ENCODE peak calls at places on chromosomes 4 and X, in nine cellular contexts. Z, I, H, M, S, N, V, C and O are unnamed samples.

GRCh38 chr4:61540944-61541343 is 340.8 kb downstream of the ADGRL3 start:
- DNase-seq in Z (no peak), M (peak), I (peak), N (no peak), V (no peak), C (no peak), H (no peak), S (no peak), O (no peak)

GRCh38 chr4:169869487-169869886 is 111.7 kb upstream of the HPF1 start:
- DNase-seq in S (no peak), M (no peak), Z (no peak), H (no peak), V (no peak), C (no peak), I (no peak), N (no peak), O (no peak)

GRCh38 chr4:168124008-168124641 is 31.8 kb downstream of the ANXA10 start:
- DNase-seq in I (no peak), M (no peak), S (no peak), C (no peak), Z (no peak), H (no peak), N (no peak), V (no peak), O (no peak)

GRCh38 chr4:141102367-141102766 is 30.9 kb downstream of the RNF150 start:
- DNase-seq in H (no peak), I (no peak), M (no peak), N (no peak), V (no peak), Z (no peak), S (no peak), C (no peak), O (no peak)

GRCh38 chrX:34563809-34564208 is 93.3 kb downstream of the TMEM47 start:
- DNase-seq in H (no peak), V (no peak), M (no peak), S (no peak), N (no peak), C (no peak), Z (no peak), I (no peak), O (no peak)

GRCh38 chrX:12138366-12139313 is at the start of gene FRMPD4:
- DNase-seq in H (no peak), Z (no peak), M (no peak), I (peak), N (no peak), C (no peak), V (no peak), S (no peak), O (no peak)

GRCh38 chrX:57227691-57228090 is 58.8 kb upstream of the FAAH2 start:
- DNase-seq in N (no peak), M (no peak), I (peak), C (no peak), H (peak), V (no peak), Z (no peak), S (no peak), O (no peak)

GRCh38 chrX:75784689-75785491 is at the start of gene MAGEE2:
- DNase-seq in N (no peak), S (no peak), H (no peak), M (no peak), V (no peak), Z (no peak), I (no peak), C (peak), O (no peak)

GRCh38 chrX:35006361-35006760 is 63.8 kb downstream of the FAM47B start:
- DNase-seq in S (no peak), H (no peak), C (no peak), I (no peak), M (no peak), N (no peak), V (no peak), Z (no peak), O (no peak)

GRCh38 chr4:123114084-123114914 is 191.9 kb upstream of the NUDT6 start:
- DNase-seq in V (no peak), S (no peak), I (no peak), H (no peak), M (peak), C (no peak), Z (no peak), N (no peak), O (no peak)

GRCh38 chrX:2498781-2499302 is 1.9 kb downstream of the DHRSX start:
- DNase-seq in M (no peak), H (peak), I (no peak), S (no peak), V (peak), C (no peak), N (peak), Z (peak), O (peak)

GRCh38 chrX:18166068-18166467 is 54.6 kb downstream of the BEND2 start:
- DNase-seq in N (no peak), Z (no peak), I (no peak), H (no peak), M (no peak), C (no peak), V (no peak), S (no peak), O (no peak)

GRCh38 chrX:150575415-150575814 is 7.0 kb downstream of the MTM1 start:
- DNase-seq in N (no peak), C (no peak), H (no peak), S (no peak), I (no peak), V (no peak), Z (no peak), M (no peak), O (peak)

GRCh38 chrX:72479324-72480274 is 93.0 kb downstream of the HDAC8 start:
- DNase-seq in C (no peak), H (no peak), N (no peak), M (no peak), S (no peak), Z (no peak), I (no peak), V (no peak), O (peak)

GRCh38 chrX:34849371-34849770 is 93.2 kb upstream of the FAM47B start:
- DNase-seq in V (no peak), Z (no peak), H (no peak), N (no peak), I (no peak), C (no peak), S (no peak), M (no peak), O (no peak)

GRCh38 chr4:98517444-98518021 is 140.9 kb downstream of the TSPAN5 start:
- DNase-seq in M (no peak), C (no peak), Z (no peak), S (no peak), N (no peak), I (no peak), V (no peak), H (no peak), O (no peak)

GRCh38 chrX:74613350-74614192 is 853 bp downstream of the RLIM start:
- DNase-seq in M (no peak), H (peak), C (no peak), Z (no peak), S (no peak), V (peak), N (no peak), I (peak), O (peak)

GRCh38 chr4:129344058-129344457 is 248.1 kb downstream of the C4orf33 start:
- DNase-seq in I (peak), N (no peak), V (peak), Z (no peak), S (no peak), M (no peak), C (no peak), H (peak), O (no peak)

GRCh38 chr4:101277661-101278060 is 69.7 kb downstream of the PPP3CA start:
- DNase-seq in C (no peak), V (no peak), M (no peak), I (no peak), Z (no peak), N (no peak), H (no peak), S (no peak), O (no peak)

GRCh38 chrX:12210196-12210815 is 72.0 kb downstream of the FRMPD4 start:
- DNase-seq in I (no peak), N (no peak), H (no peak), S (no peak), V (no peak), M (no peak), Z (no peak), C (peak), O (no peak)

GRCh38 chr4:54268151-54268550 is 39.1 kb downstream of the PDGFRA start:
- DNase-seq in Z (no peak), I (no peak), N (no peak), C (no peak), H (no peak), V (no peak), S (no peak), M (no peak), O (no peak)

GRCh38 chr4:102761902-102762301 is 1.1 kb upstream of the MANBA start:
- DNase-seq in H (no peak), N (no peak), M (no peak), V (no peak), S (no peak), Z (no peak), C (no peak), I (peak), O (no peak)

GRCh38 chrX:136623400-136623799 is 24.6 kb upstream of the CD40LG start:
- DNase-seq in I (no peak), H (no peak), N (no peak), V (no peak), C (no peak), M (no peak), S (no peak), Z (no peak), O (no peak)

DNA sequence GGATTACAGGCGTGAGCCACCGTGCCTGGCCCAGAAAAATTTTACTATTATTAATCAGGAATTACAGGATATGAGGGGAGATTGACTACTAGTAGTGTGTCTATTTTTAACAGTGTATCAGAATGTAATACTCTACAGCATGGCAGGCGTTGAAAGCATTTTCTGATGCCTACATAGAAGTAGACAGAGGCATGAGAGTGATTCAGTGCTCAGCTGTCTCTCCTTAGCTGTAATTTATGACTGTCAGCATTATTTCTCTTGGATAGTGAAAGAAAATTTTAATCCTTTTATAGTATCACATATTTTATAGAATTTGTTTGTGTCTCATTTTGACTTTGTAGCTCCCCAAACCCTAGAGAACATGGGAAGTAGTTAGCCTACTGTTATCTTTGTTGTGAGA is 20.7 kb downstream of the ARHGAP24 start:
- DNase-seq in V (peak), I (no peak), Z (no peak), C (no peak), N (no peak), M (no peak), S (no peak), H (no peak), O (no peak)
- H3K4me3 ChIP-seq in V (peak), I (no peak), Z (no peak), C (no peak), N (no peak), M (no peak), S (peak), H (no peak), O (no peak)

GRCh38 chr4:173731257-173731656 is 201.2 kb upstream of the HAND2 start:
- DNase-seq in H (no peak), C (no peak), V (no peak), Z (no peak), M (no peak), N (no peak), S (no peak), I (no peak), O (no peak)

GRCh38 chr4:173736840-173737239 is 206.8 kb upstream of the HAND2 start:
- DNase-seq in N (no peak), S (no peak), Z (no peak), C (no peak), I (no peak), H (no peak), M (no peak), V (no peak), O (no peak)

GRCh38 chr4:173735585-173735984 is 205.6 kb upstream of the HAND2 start:
- DNase-seq in N (no peak), M (no peak), V (no peak), H (no peak), C (no peak), I (no peak), S (peak), Z (no peak), O (no peak)

DNA sequence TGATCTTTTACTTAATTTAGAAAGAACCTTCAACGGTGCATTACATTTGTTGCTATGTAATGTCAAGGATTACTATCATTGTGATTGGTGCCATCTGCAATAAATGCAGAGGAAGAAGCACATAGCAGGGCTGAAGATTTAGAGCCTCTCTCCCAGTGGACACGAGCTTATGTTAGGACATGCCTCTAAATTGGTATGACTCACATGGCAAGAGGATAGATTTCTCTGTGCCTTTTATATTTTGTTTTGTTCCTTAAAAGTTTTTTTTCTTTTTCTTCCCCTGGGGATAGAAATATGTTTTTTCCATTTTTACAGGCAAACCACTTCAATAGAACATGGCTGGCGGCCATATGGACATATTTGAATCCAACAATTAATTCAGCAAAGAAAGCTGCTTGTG is 205.0 kb upstream of the HAND2 start:
- DNase-seq in I (no peak), M (no peak), H (no peak), V (peak), N (no peak), Z (no peak), C (no peak), S (no peak), O (no peak)
- TF ChIP-seq CTCF in I (no peak), M (no peak), H (no peak), V (no peak), N (no peak), Z (no peak), C (no peak), S (no peak), O (no peak)

DNA sequence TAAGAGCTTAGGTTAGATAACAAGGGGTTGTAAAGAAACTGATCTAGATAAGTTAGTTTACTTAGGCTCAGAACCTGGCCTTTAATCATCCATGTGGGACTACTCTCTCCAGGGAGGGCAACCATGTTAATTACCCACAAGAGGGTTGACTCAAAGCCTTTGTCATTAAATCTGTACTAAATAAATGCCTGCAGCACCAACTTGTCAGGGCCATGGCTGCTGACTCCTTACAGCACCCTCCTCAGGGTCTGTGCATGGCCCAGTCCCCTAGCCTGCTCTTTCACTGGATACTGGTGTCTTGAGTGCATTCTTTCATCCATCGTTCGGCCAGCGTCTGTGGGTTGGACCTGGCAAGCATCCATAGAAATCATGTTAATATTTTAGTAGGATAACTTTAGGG is 34.7 kb downstream of the CASP3 start:
- DNase-seq in H (no peak), I (no peak), C (no peak), Z (no peak), N (no peak), M (no peak), V (no peak), S (no peak), O (no peak)
- H3K4me3 ChIP-seq in H (no peak), I (peak), C (no peak), Z (no peak), N (no peak), M (no peak), V (no peak), S (no peak), O (no peak)

DNA sequence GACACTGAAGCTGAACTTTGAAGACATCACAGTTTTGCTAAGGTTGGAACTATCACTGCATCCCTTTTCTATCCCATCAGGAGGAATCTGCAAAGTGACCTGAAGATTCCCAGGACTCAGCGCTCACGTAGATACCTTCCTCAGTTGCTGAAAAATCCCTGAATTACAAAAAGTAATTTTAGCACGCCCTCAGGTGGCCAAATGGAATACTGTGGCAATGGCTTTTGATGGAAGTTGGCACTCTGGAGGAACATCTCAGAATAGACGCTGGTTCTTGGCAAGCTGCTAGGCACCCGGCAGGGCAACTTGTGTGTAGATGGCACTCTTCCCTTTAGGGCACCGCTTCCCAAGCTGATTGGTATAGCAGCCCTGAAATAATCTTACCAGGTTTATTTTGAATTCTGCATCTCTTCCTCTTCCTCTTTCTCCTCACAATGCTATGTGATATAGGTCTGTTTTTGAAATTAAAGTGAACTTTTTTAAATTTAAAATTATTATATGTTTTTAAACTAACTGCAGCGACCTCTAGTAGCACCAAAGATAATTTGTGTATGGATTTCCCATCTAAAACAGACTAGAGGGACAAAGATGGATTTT is 16.3 kb upstream of the ESX1 start:
- DNase-seq in V (peak), H (peak), M (no peak), I (peak), C (peak), S (no peak), N (peak), Z (no peak), O (peak)
- TF ChIP-seq CTCF in V (peak), H (peak), M (no peak), I (peak), C (peak), S (peak), N (peak), Z (peak), O (no peak)

GRCh38 chrX:53094584-53094908 is 604 bp downstream of the KANTR start:
- DNase-seq in M (no peak), N (no peak), H (no peak), I (no peak), Z (no peak), V (no peak), S (no peak), C (no peak), O (no peak)
- H3K4me3 ChIP-seq in M (peak), N (peak), H (peak), I (peak), Z (peak), V (peak), S (peak), C (peak), O (peak)